ENCODE peak calls at places on chromosomes 3 and 15, in four cellular contexts. Q, P, V and M are unnamed samples.

GRCh38 chr15:98650871-98651481 is 2.6 kb downstream of the IGF1R start:
- DNase-seq in V (no peak), Q (peak), P (no peak), M (no peak)

GRCh38 chr3:42159706-42160472 is 68.7 kb downstream of the TRAK1 start:
- DNase-seq in P (no peak), V (no peak), Q (peak), M (no peak)

GRCh38 chr15:67788986-67789385 is 36.3 kb upstream of the SKOR1 start:
- DNase-seq in V (no peak), P (no peak), Q (no peak), M (no peak)

GRCh38 chr3:73073091-73073707 is 11.7 kb downstream of the EBLN2 start:
- DNase-seq in V (no peak), P (no peak), Q (no peak), M (no peak)

GRCh38 chr15:65044724-65045481 is at the start of gene SLC51B:
- DNase-seq in Q (no peak), P (no peak), V (peak), M (no peak)

GRCh38 chr3:196159952-196160804 is 51.0 kb downstream of the ZDHHC19 start:
- DNase-seq in V (no peak), Q (peak), P (no peak), M (no peak)

GRCh38 chr3:47365213-47366153 is 15.3 kb upstream of the PTPN23 start:
- DNase-seq in Q (peak), P (no peak), V (no peak), M (peak)

GRCh38 chr3:71989165-71989564 is 204.2 kb upstream of the PROK2 start:
- DNase-seq in Q (peak), P (no peak), V (no peak), M (peak)

GRCh38 chr3:42183991-42184621 is 81.9 kb downstream of the CCK start:
- DNase-seq in V (no peak), P (no peak), Q (peak), M (no peak)

GRCh38 chr15:34329006-34329405 is 8.6 kb downstream of the SLC12A6 start:
- DNase-seq in V (no peak), Q (no peak), P (no peak), M (no peak)